ENCODE peak calls at places on chromosomes 3 and 15, in six cellular contexts. X is vagina, T is fibroblast of lung, J is adipocyte, P is thoracic aorta, M is uterus. O is an unnamed sample. For H3K36me3 and H3K9me3, the result is how much of the 10 kb centered on the place peaks cover.

GRCh38 chr15:94033683-94034020 is 197.7 kb upstream of the MCTP2 start:
- DNase-seq in T (no peak), M (no peak), P (no peak), X (no peak), J (no peak), O (no peak)

GRCh38 chr15:79093352-79093935 is 2.9 kb upstream of the RASGRF1 start:
- DNase-seq in X (peak), P (no peak), M (no peak), T (no peak), J (no peak), O (no peak)

GRCh38 chr15:99169769-99170311 is 65.0 kb downstream of the SYNM start:
- DNase-seq in M (peak), T (peak), J (peak), P (no peak), X (peak), O (no peak)

GRCh38 chr3:46503194-46503924 is 5.6 kb downstream of the RTP3 start:
- DNase-seq in J (no peak), T (peak), P (no peak), X (no peak), M (no peak), O (no peak)

GRCh38 chr3:126798521-126798920 is 94.5 kb downstream of the CHCHD6 start:
- DNase-seq in T (no peak), P (no peak), J (no peak), M (no peak), X (no peak), O (no peak)

GRCh38 chr15:39610665-39611064 is 29.8 kb downstream of the THBS1 start:
- DNase-seq in J (no peak), T (no peak), P (no peak), M (no peak), X (no peak), O (no peak)

GRCh38 chr3:187504435-187504834 is 136.2 kb downstream of the RTP4 start:
- DNase-seq in X (no peak), T (no peak), J (no peak), P (no peak), M (no peak), O (no peak)

GRCh38 chr3:64278631-64279030 is 53.4 kb upstream of the PRICKLE2 start:
- DNase-seq in P (no peak), T (peak), J (no peak), X (no peak), M (no peak), O (no peak)

GRCh38 chr15:63160638-63161037 is 3.4 kb upstream of the RPS27L start:
- DNase-seq in J (no peak), P (no peak), T (no peak), M (no peak), X (no peak), O (no peak)

DNA sequence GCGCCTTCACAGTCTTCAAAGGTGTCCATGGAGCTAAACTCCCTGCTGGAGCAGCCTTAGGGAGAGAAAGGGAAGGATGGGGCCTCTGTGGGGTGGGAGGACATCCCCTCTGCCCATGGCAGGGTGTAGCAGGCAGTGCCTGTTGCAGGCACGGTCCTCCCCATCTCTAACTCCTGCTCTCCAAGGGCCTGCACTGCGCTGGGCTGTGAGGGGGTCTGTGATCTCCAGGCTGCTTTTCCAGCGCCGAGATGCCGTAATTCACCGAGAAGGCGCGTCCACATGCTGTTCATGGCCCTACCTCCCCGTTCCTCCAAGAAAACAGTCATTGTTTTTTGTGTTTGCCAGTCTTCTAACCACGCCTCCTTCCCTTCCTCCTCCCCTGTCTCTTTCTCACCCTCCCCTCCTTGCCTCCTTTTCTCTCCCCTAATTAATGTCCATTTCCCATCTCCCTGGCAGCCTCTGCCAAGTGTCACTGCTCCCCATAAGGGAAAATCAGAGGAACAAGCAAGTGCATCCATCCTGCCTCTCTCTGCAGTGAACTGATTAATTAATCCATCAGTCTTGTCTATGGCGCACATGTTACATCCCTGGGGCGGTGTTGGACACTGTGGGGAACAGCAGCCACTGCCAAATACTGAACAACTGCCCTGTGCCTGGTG is 17.7 kb upstream of the LAMP3 start:
- DNase-seq in M (no peak), X (no peak), J (no peak), T (peak), P (no peak), O (no peak)
- H3K4me3 ChIP-seq in M (peak), X (peak), J (no peak), T (no peak), P (no peak), O (no peak)

GRCh38 chr3:136266468-136266867 is 16.3 kb downstream of the PCCB start:
- DNase-seq in M (no peak), P (no peak), J (peak), X (no peak), T (peak), O (no peak)

GRCh38 chr3:136270179-136270578 is 20.0 kb downstream of the PCCB start:
- DNase-seq in J (no peak), P (no peak), X (peak), T (no peak), M (no peak), O (no peak)

GRCh38 chr3:136262559-136262958 is 12.4 kb downstream of the PCCB start:
- DNase-seq in J (no peak), X (no peak), T (no peak), M (no peak), P (no peak), O (no peak)

GRCh38 chr3:136263251-136263650 is 13.1 kb downstream of the PCCB start:
- DNase-seq in M (no peak), P (no peak), J (no peak), X (peak), T (no peak), O (no peak)

GRCh38 chr3:136267235-136267634 is 17.1 kb downstream of the PCCB start:
- DNase-seq in J (no peak), M (no peak), X (peak), T (no peak), P (no peak), O (no peak)
- H3K36me3 ChIP-seq in J (under half), M (under half), X (under half), T (under half), P (under half), O (under half)

GRCh38 chr3:66419053-66419440 is 81.8 kb downstream of the LRIG1 start:
- DNase-seq in P (no peak), T (no peak), M (no peak), J (no peak), X (no peak), O (no peak)
- H3K9me3 ChIP-seq in P (under half), T (under half), M (under half), J (under half), X (under half), O (under half)

GRCh38 chr3:53493618-53493996 is 804 bp upstream of the CACNA1D start:
- DNase-seq in T (no peak), J (no peak), M (no peak), P (no peak), X (no peak), O (no peak)
- H3K4me3 ChIP-seq in T (no peak), J (no peak), M (peak), P (peak), X (peak), O (no peak)

DNA sequence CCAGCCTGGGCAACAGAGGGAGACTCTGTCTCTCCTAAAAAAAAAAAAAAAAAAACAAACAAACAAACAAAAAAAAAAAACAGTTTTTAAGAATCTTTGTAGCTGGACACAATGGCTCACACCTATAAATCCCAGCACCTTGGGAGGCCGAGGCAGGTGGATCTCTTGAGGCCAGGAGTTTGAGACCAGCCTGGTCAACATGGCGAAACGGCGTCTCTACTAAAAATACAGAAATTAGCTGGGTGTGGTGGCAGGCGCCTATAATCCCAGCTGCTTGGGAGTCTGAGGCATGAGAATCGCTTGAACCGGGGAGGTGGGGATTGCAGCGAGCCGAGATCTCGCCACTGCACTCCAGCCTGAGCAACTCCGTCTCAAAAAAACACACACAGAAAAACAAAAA is 53.1 kb downstream of the KLHL25 start:
- DNase-seq in M (peak), T (no peak), J (no peak), X (no peak), P (no peak), O (no peak)
- H3K36me3 ChIP-seq in M (under half), T (under half), J (half or more), X (half or more), P (under half), O (under half)

DNA sequence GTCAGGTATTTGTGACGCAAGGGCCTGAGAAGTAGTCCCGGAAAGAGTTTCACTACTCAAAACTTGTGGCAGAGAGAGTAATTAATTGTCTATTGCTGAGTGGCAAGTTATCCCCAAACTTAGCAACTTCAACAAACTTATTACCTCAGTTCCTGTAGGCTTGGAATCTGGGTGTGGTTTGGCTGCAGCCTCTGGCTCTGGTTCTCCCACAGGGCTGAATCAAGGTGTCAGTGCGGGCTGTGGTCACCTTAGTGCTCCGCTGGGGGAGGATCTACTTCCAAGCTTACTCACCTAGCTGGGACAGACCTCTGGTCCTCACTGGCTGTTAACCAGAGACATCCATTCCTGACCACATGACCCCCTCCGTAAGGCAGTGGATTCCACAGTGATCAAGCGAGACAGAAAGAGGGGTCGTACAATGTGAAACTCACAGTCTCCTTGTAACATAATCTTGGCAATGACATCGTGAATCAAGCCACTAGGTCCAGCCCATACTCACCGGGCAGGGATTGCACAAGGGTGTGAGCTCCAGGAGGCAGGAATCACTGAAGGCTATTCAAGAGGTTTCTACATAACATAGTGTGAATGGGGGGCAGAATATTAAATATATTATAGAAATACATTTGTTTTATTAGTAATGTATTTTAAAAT is 138.3 kb downstream of the RYR3 start:
- DNase-seq in J (no peak), P (no peak), M (no peak), X (no peak), T (no peak), O (no peak)
- H3K9me3 ChIP-seq in J (under half), P (under half), M (under half), X (under half), T (under half), O (under half)

GRCh38 chr3:114446605-114447004 is 152.8 kb downstream of the TIGIT start:
- DNase-seq in M (peak), X (no peak), T (no peak), P (no peak), J (no peak), O (no peak)

GRCh38 chr3:114447950-114448479 is 154.2 kb downstream of the TIGIT start:
- DNase-seq in X (no peak), J (no peak), M (no peak), P (no peak), T (no peak), O (no peak)

GRCh38 chr3:114449271-114450007 is 155.6 kb downstream of the TIGIT start:
- DNase-seq in X (no peak), T (no peak), M (no peak), P (no peak), J (no peak), O (no peak)

GRCh38 chr3:114445233-114445632 is 151.4 kb downstream of the TIGIT start:
- DNase-seq in T (peak), P (no peak), X (no peak), J (no peak), M (no peak), O (no peak)

DNA sequence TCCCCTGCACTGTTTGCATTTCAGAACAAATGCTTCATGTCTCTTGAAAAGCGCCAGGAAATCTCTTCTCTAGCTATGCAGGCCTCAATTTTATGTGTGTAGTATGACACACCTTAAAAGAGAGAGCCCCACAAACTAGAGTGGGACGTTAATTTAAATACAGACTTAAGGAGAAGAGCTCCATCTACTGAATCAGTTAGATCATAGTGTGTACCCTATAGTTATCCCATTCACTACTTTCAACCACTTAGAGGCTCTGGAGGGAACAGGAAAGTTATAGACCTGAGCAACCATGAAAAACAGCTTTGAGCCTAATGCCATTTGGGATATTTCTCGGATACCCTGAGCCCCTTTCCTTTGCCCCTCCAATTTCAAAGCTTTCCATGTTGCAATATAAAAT is 153.7 kb downstream of the TIGIT start:
- DNase-seq in T (peak), X (no peak), J (no peak), P (no peak), M (no peak), O (no peak)
- H3K4me3 ChIP-seq in T (no peak), X (no peak), J (no peak), P (no peak), M (no peak), O (no peak)

DNA sequence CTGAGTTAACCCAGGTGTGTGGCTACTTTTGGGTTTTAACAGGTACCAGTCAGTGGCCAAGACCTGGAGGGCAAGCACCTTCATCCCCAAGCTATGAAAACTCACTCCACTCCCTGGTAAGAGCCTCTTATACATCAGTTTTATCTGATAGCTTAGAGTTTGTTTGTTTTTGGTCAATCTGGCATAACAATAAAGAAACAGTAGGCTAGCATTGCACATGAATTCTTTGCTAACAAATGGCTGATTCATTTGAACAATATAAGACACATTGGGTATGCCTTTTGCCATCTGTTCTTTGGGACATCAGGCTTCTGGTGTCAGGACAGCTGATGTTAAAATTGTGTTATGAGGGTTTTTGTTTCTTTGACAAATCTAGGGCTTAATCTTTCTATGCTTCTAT is 125.0 kb upstream of the CGNL1 start:
- DNase-seq in M (no peak), X (no peak), P (no peak), J (peak), T (no peak), O (no peak)
- H3K36me3 ChIP-seq in M (under half), X (under half), P (under half), J (under half), T (under half), O (half or more)

GRCh38 chr15:26521142-26521541 is 251.7 kb downstream of the GABRB3 start:
- DNase-seq in J (no peak), P (no peak), M (no peak), T (no peak), X (no peak), O (no peak)

GRCh38 chr15:26518885-26519284 is 254.0 kb downstream of the GABRB3 start:
- DNase-seq in X (no peak), T (no peak), M (no peak), P (no peak), J (no peak), O (no peak)

DNA sequence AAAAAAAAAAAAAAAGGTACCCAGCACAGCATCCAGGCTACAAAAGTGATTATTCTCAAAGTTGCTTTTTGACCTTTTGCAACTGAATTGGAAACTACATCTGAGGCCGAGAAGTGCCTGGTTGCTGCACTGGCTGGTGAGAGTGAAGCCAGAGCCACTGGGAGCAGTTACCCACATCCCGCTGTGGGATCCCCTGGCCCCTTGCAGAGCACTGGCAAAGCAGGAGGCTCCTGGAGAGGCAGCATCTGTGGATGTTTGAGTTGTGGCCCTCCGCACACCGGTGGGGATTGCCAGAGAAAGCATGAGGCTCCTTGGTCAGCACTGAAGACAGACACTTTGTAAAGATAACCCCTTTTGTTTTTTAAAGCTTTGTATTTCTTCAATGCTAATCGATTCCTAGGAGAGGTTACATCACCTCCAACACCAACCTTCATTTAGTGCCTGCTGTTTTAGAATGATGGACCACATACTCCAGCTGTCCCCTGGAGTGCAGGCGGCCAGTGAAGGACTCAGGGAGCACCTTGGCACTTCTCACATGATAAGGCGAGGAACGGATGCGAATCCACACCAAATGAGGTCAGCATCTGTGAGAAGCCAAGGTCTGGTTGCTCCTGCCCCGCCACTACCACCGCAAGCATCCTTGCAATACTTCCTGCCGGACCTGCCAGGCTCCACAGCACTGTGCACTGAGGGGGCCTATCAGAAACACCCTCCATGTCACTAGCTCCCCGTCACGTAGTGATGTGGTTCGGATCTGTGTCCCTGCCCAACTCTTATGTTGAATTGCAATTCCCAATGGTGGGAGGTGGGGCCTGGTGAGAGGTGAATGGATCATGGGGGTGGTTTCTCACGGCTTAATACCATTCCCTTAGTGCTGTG is 256.5 kb downstream of the GABRB3 start:
- DNase-seq in T (no peak), X (no peak), M (no peak), J (no peak), P (no peak), O (no peak)
- H3K9me3 ChIP-seq in T (under half), X (under half), M (under half), J (under half), P (under half), O (under half)

DNA sequence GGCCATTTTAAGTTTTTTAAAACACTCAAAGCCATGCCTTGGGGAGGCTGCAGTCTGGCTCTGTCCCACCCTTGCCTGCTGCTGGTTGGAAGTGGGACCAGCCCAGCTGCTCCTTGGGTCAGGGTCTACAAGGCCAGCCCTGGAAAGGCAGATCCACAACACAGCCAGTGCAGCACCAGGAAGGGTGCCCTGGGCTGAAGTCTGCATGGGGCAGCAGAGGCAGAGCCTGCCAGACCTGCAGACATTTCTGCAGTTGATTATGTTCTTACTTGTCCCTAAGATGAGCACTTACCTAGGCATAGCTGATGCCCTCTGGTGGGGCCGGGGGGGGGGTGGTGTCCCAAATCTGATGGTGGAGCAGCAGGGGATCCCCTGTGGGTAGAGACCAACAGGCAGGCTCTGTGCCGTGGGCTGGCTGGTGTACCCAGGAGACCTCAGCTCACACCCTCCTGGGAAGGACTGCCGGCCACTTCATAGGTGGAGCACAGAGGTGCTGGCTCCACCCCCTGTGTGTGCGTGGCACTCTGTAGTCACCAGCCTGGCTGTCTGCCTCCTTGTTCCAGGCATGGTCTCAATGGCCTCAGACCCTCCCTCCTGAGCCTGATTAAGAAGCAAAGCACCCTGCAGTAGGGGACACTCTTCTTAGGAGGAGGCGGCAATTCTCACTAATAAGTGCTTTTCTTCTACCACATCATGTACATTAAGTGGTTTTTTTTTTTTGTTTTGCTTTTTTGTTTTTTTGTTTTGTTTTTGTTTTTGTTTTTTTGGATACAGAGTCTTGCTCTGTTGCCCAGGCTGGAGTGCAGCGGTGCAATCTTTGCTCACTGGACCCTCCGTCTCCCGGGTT is 97.4 kb upstream of the KLF13 start:
- DNase-seq in T (no peak), X (no peak), M (no peak), J (no peak), P (no peak), O (no peak)
- H3K4me3 ChIP-seq in T (no peak), X (no peak), M (no peak), J (no peak), P (no peak), O (no peak)

O was measured in MG63.